ENCODE peak calls at places on chromosomes 3 and 15, in five cellular contexts. One of them, this sample, is unnamed.

GRCh38 chr3:45000823-45001222 is 24.8 kb downstream of the EXOSC7 start:
- DNase-seq in choroid plexus epithelial cell: no peak
- DNase-seq in mucosa of descending colon: no peak
- DNase-seq in epithelial cell of esophagus: no peak
- DNase-seq in PC-9: no peak
- DNase-seq in this sample: no peak

GRCh38 chr15:93495799-93496637 is 407.0 kb upstream of the RGMA start:
- DNase-seq in PC-9: no peak
- DNase-seq in choroid plexus epithelial cell: no peak
- DNase-seq in epithelial cell of esophagus: peak; percentile 60
- DNase-seq in mucosa of descending colon: no peak
- DNase-seq in this sample: no peak

GRCh38 chr3:160447544-160447943 is 2.0 kb downstream of the TRIM59 start:
- DNase-seq in PC-9: no peak
- DNase-seq in epithelial cell of esophagus: peak; percentile 56
- DNase-seq in choroid plexus epithelial cell: peak; percentile 44
- DNase-seq in mucosa of descending colon: no peak
- DNase-seq in this sample: peak; percentile 79

GRCh38 chr3:297585-297984 is 101.0 kb downstream of the CHL1 start:
- DNase-seq in epithelial cell of esophagus: no peak
- DNase-seq in choroid plexus epithelial cell: no peak
- DNase-seq in PC-9: no peak
- DNase-seq in mucosa of descending colon: no peak
- DNase-seq in this sample: no peak

GRCh38 chr15:42012937-42013482 is 7.8 kb downstream of the PLA2G4E start:
- DNase-seq in mucosa of descending colon: no peak
- DNase-seq in choroid plexus epithelial cell: no peak
- DNase-seq in epithelial cell of esophagus: no peak
- DNase-seq in PC-9: no peak
- DNase-seq in this sample: no peak

GRCh38 chr15:59887211-59887610 is 116.9 kb upstream of the FOXB1 start:
- DNase-seq in PC-9: peak; percentile 18
- DNase-seq in choroid plexus epithelial cell: no peak
- DNase-seq in mucosa of descending colon: no peak
- DNase-seq in epithelial cell of esophagus: peak; percentile 8
- DNase-seq in this sample: no peak

GRCh38 chr15:101063891-101064794 is 145.0 kb downstream of the LRRK1 start:
- DNase-seq in choroid plexus epithelial cell: peak; percentile 60
- DNase-seq in mucosa of descending colon: peak; percentile 38
- DNase-seq in PC-9: no peak
- DNase-seq in epithelial cell of esophagus: peak; percentile 83
- DNase-seq in this sample: peak; percentile 69

GRCh38 chr3:123090700-123091585 is 24.1 kb downstream of the PDIA5 start:
- DNase-seq in mucosa of descending colon: no peak
- DNase-seq in epithelial cell of esophagus: no peak
- DNase-seq in choroid plexus epithelial cell: no peak
- DNase-seq in PC-9: no peak
- DNase-seq in this sample: no peak

GRCh38 chr3:50264389-50264963 is 4.5 kb upstream of the SEMA3B start:
- DNase-seq in choroid plexus epithelial cell: peak; percentile 92
- DNase-seq in epithelial cell of esophagus: peak; percentile 81
- DNase-seq in PC-9: peak; percentile 92
- DNase-seq in mucosa of descending colon: peak; percentile 77
- DNase-seq in this sample: peak; percentile 99

GRCh38 chr15:36371509-36371908 is 207.9 kb upstream of the CDIN1 start:
- DNase-seq in epithelial cell of esophagus: peak; percentile 20
- DNase-seq in choroid plexus epithelial cell: peak; percentile 26
- DNase-seq in mucosa of descending colon: no peak
- DNase-seq in PC-9: no peak
- DNase-seq in this sample: peak; percentile 15

GRCh38 chr3:56323986-56324420 is 144.3 kb downstream of the ERC2 start:
- DNase-seq in mucosa of descending colon: no peak
- DNase-seq in PC-9: no peak
- DNase-seq in choroid plexus epithelial cell: peak; percentile 66
- DNase-seq in epithelial cell of esophagus: peak; percentile 22
- DNase-seq in this sample: no peak

DNA sequence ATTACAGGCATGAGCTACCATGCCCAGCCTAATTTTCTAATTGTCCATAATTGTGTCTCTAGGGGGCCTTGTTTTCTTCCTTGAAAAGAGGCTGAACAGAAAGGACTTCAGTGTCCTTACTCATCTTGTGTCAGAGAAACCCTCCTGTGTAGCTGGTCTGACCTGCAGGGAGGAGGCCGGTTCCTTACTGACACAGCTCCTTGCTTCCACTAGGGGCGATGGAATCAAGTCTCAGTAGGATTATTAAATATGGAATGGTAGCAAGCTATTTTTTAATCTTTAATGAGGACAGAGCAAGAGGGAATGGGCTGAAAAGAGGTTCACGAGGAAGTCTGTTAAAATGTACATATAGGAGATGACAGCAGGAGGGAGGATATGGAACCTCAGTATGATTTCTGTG is 8.6 kb downstream of the LPCAT4 start:
- DNase-seq in mucosa of descending colon: no peak
- DNase-seq in epithelial cell of esophagus: peak; percentile 46
- DNase-seq in PC-9: no peak
- DNase-seq in choroid plexus epithelial cell: peak; percentile 55
- DNase-seq in this sample: no peak
- TF ChIP-seq CTCF in mucosa of descending colon: no peak
- TF ChIP-seq CTCF in epithelial cell of esophagus: peak; percentile 38
- TF ChIP-seq CTCF in PC-9: peak; percentile 48
- TF ChIP-seq CTCF in choroid plexus epithelial cell: peak; percentile 59
- TF ChIP-seq CTCF in this sample: peak; percentile 29

GRCh38 chr15:74424901-74425528 is 8.7 kb downstream of the SEMA7A start:
- DNase-seq in mucosa of descending colon: no peak
- DNase-seq in epithelial cell of esophagus: no peak
- DNase-seq in PC-9: no peak
- DNase-seq in choroid plexus epithelial cell: no peak
- DNase-seq in this sample: peak; percentile 58

GRCh38 chr15:74426404-74427281 is 7.1 kb downstream of the SEMA7A start:
- DNase-seq in PC-9: no peak
- DNase-seq in mucosa of descending colon: no peak
- DNase-seq in epithelial cell of esophagus: no peak
- DNase-seq in choroid plexus epithelial cell: no peak
- DNase-seq in this sample: peak; percentile 31

GRCh38 chr15:74427607-74428441 is 5.9 kb downstream of the SEMA7A start:
- DNase-seq in mucosa of descending colon: no peak
- DNase-seq in choroid plexus epithelial cell: no peak
- DNase-seq in epithelial cell of esophagus: no peak
- DNase-seq in PC-9: no peak
- DNase-seq in this sample: peak; percentile 51

GRCh38 chr15:74423443-74424257 is 10.1 kb downstream of the SEMA7A start:
- DNase-seq in PC-9: peak; percentile 36
- DNase-seq in epithelial cell of esophagus: peak; percentile 90
- DNase-seq in mucosa of descending colon: no peak
- DNase-seq in choroid plexus epithelial cell: no peak
- DNase-seq in this sample: peak; percentile 75

DNA sequence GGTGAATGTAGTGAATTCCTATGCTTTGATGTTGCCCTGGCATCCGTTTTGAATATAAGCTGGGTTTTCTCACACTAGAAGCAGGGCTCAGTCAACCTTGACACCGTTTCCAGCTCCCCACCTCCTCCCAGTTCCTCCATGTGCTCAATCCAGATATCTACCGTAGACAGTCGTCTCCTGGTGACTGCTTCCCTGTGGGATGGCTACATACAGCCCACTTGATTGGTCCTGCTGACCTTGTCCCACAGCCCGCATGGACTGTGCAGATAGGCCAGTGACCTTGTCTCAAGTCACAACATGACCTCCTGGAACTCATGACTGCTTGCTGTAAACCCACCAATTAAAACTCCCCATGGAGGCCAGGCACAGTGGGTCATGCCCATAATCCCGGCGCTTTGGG is 8.1 kb downstream of the SEMA7A start:
- DNase-seq in mucosa of descending colon: no peak
- DNase-seq in choroid plexus epithelial cell: no peak
- DNase-seq in epithelial cell of esophagus: no peak
- DNase-seq in PC-9: no peak
- DNase-seq in this sample: no peak
- H3K4me3 ChIP-seq in mucosa of descending colon: no peak overlapping the region
- H3K4me3 ChIP-seq in choroid plexus epithelial cell: no peak overlapping the region
- H3K4me3 ChIP-seq in epithelial cell of esophagus: no peak overlapping the region
- H3K4me3 ChIP-seq in PC-9: no peak overlapping the region
- H3K4me3 ChIP-seq in this sample: no peak overlapping the region

GRCh38 chr3:171704002-171704401 is 106.3 kb downstream of the PLD1 start:
- DNase-seq in mucosa of descending colon: no peak
- DNase-seq in PC-9: peak; percentile 29
- DNase-seq in choroid plexus epithelial cell: peak; percentile 72
- DNase-seq in epithelial cell of esophagus: peak; percentile 65
- DNase-seq in this sample: no peak
- TF ChIP-seq CTCF in mucosa of descending colon: peak; percentile 21
- TF ChIP-seq CTCF in PC-9: peak; percentile 82
- TF ChIP-seq CTCF in choroid plexus epithelial cell: peak; percentile 78
- TF ChIP-seq CTCF in epithelial cell of esophagus: peak; percentile 78
- TF ChIP-seq CTCF in this sample: peak; percentile 73

GRCh38 chr3:127598841-127599570 is 795 bp downstream of the MCM2 start:
- DNase-seq in mucosa of descending colon: no peak
- DNase-seq in epithelial cell of esophagus: no peak
- DNase-seq in PC-9: no peak
- DNase-seq in choroid plexus epithelial cell: no peak
- DNase-seq in this sample: peak; percentile 68

GRCh38 chr3:127604546-127605165 is 6.4 kb downstream of the MCM2 start:
- DNase-seq in epithelial cell of esophagus: no peak
- DNase-seq in PC-9: no peak
- DNase-seq in mucosa of descending colon: no peak
- DNase-seq in choroid plexus epithelial cell: no peak
- DNase-seq in this sample: peak; percentile 25

GRCh38 chr3:127597020-127597771 is 1.0 kb upstream of the MCM2 start:
- DNase-seq in mucosa of descending colon: no peak
- DNase-seq in epithelial cell of esophagus: no peak
- DNase-seq in choroid plexus epithelial cell: no peak
- DNase-seq in PC-9: no peak
- DNase-seq in this sample: peak; percentile 10

GRCh38 chr3:127604035-127604434 is 5.8 kb downstream of the MCM2 start:
- DNase-seq in mucosa of descending colon: no peak
- DNase-seq in PC-9: no peak
- DNase-seq in choroid plexus epithelial cell: no peak
- DNase-seq in epithelial cell of esophagus: no peak
- DNase-seq in this sample: no peak

GRCh38 chr3:127600749-127601456 is 2.7 kb downstream of the MCM2 start:
- DNase-seq in PC-9: no peak
- DNase-seq in mucosa of descending colon: no peak
- DNase-seq in choroid plexus epithelial cell: no peak
- DNase-seq in epithelial cell of esophagus: no peak
- DNase-seq in this sample: no peak
- H3K4me3 ChIP-seq in PC-9: no peak overlapping the region
- H3K4me3 ChIP-seq in mucosa of descending colon: no peak overlapping the region
- H3K4me3 ChIP-seq in choroid plexus epithelial cell: no peak overlapping the region
- H3K4me3 ChIP-seq in epithelial cell of esophagus: no peak overlapping the region
- H3K4me3 ChIP-seq in this sample: no peak overlapping the region

DNA sequence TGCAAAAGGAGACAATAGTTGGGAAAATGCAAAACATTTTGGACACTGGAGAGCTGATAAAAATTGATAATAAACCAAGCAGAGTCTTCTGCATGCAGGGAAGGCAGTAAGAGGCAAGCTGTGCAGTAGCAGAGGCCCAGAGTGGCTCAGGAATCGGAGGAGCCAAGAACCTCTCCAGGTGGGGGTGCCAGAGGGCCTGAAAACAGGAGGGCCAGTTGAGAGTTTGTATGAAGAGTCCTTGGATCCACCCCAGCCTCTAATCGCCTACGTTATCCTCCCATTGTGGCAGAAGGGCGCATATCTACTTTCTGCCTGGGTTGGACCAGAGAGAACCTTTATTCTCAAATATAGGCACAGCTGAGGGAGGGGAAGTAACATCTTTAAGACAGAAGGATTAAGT is 48.9 kb upstream of the RBP1 start:
- DNase-seq in PC-9: no peak
- DNase-seq in mucosa of descending colon: no peak
- DNase-seq in epithelial cell of esophagus: peak; percentile 72
- DNase-seq in choroid plexus epithelial cell: peak; percentile 44
- DNase-seq in this sample: no peak
- TF ChIP-seq CTCF in PC-9: no peak
- TF ChIP-seq CTCF in mucosa of descending colon: no peak
- TF ChIP-seq CTCF in epithelial cell of esophagus: peak; percentile 62
- TF ChIP-seq CTCF in choroid plexus epithelial cell: peak; percentile 57
- TF ChIP-seq CTCF in this sample: no peak

GRCh38 chr15:40846846-40847224 is 3.0 kb downstream of the SPINT1 start:
- DNase-seq in choroid plexus epithelial cell: no peak
- DNase-seq in PC-9: no peak
- DNase-seq in epithelial cell of esophagus: peak; percentile 42
- DNase-seq in mucosa of descending colon: no peak
- DNase-seq in this sample: no peak
- H3K4me3 ChIP-seq in choroid plexus epithelial cell: no peak overlapping the region
- H3K4me3 ChIP-seq in PC-9: peak overlapping the region; percentile 71
- H3K4me3 ChIP-seq in epithelial cell of esophagus: peak overlapping the region; percentile 65
- H3K4me3 ChIP-seq in mucosa of descending colon: no peak overlapping the region
- H3K4me3 ChIP-seq in this sample: no peak overlapping the region

GRCh38 chr15:45391746-45392711 is 13.7 kb upstream of the GATM start:
- DNase-seq in choroid plexus epithelial cell: no peak
- DNase-seq in epithelial cell of esophagus: no peak
- DNase-seq in PC-9: no peak
- DNase-seq in mucosa of descending colon: no peak
- DNase-seq in this sample: no peak

GRCh38 chr15:45395956-45396355 is 17.6 kb upstream of the GATM start:
- DNase-seq in PC-9: no peak
- DNase-seq in epithelial cell of esophagus: no peak
- DNase-seq in choroid plexus epithelial cell: no peak
- DNase-seq in mucosa of descending colon: no peak
- DNase-seq in this sample: no peak

GRCh38 chr15:45397116-45397665 is 18.8 kb upstream of the GATM start:
- DNase-seq in epithelial cell of esophagus: no peak
- DNase-seq in mucosa of descending colon: no peak
- DNase-seq in PC-9: no peak
- DNase-seq in choroid plexus epithelial cell: no peak
- DNase-seq in this sample: no peak

GRCh38 chr15:45394681-45395080 is 16.3 kb upstream of the GATM start:
- DNase-seq in PC-9: no peak
- DNase-seq in mucosa of descending colon: no peak
- DNase-seq in epithelial cell of esophagus: no peak
- DNase-seq in choroid plexus epithelial cell: no peak
- DNase-seq in this sample: no peak

DNA sequence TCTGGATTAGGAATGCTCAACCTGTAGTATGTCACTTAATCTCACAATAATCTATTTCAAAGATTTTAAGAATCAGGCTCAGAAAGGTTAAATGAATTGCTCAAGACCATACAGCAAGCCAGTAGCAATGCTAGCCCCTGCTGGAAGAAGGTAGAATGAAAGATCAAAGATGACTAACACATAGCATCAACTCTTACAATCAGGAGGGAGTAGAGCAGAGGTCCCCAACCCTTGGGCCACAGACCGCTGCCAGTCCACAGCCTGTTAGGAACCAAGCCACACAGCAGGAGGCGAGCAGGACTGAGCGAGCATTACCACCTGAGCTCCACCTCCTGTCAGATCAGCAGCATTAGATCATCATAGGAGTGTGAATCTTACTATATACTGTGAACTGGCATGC is 15.5 kb upstream of the GATM start:
- DNase-seq in PC-9: peak; percentile 44
- DNase-seq in mucosa of descending colon: no peak
- DNase-seq in choroid plexus epithelial cell: peak; percentile 25
- DNase-seq in epithelial cell of esophagus: peak; percentile 36
- DNase-seq in this sample: no peak
- TF ChIP-seq CTCF in PC-9: peak; percentile 49
- TF ChIP-seq CTCF in mucosa of descending colon: no peak
- TF ChIP-seq CTCF in choroid plexus epithelial cell: peak; percentile 42
- TF ChIP-seq CTCF in epithelial cell of esophagus: peak; percentile 46
- TF ChIP-seq CTCF in this sample: peak; percentile 32

GRCh38 chr15:66826504-66826903 is 124.5 kb downstream of the SMAD6 start:
- DNase-seq in PC-9: no peak
- DNase-seq in mucosa of descending colon: no peak
- DNase-seq in choroid plexus epithelial cell: no peak
- DNase-seq in epithelial cell of esophagus: no peak
- DNase-seq in this sample: no peak
- H3K4me3 ChIP-seq in PC-9: no peak overlapping the region
- H3K4me3 ChIP-seq in mucosa of descending colon: no peak overlapping the region
- H3K4me3 ChIP-seq in choroid plexus epithelial cell: no peak overlapping the region
- H3K4me3 ChIP-seq in epithelial cell of esophagus: no peak overlapping the region
- H3K4me3 ChIP-seq in this sample: no peak overlapping the region

GRCh38 chr3:9204253-9205005 is 45.0 kb downstream of the SRGAP3 start:
- DNase-seq in choroid plexus epithelial cell: no peak
- DNase-seq in mucosa of descending colon: no peak
- DNase-seq in epithelial cell of esophagus: no peak
- DNase-seq in PC-9: no peak
- DNase-seq in this sample: no peak
- TF ChIP-seq CTCF in choroid plexus epithelial cell: no peak
- TF ChIP-seq CTCF in mucosa of descending colon: no peak
- TF ChIP-seq CTCF in epithelial cell of esophagus: no peak
- TF ChIP-seq CTCF in PC-9: no peak
- TF ChIP-seq CTCF in this sample: no peak

This sample was measured in osteoblast.